ENCODE peak calls at places on chromosomes 1 and 21, in nine cellular contexts. B is T-helper 2 cell treated with Interferon-gamma antibody and Interleukin-4, amounts not matched to agents 5 μg/mL and 100 μg/mL, for 36 hours; E is adipocyte; M is NCI-H2081; L is kidney tubule cell; H is skeletal muscle cell; F is activated T-cell treated with anti-CD3 and anti-CD28 coated beads for 1 hour; N is activated CD8-positive, alpha-beta memory T cell treated with anti-CD3 and anti-CD28 coated beads for 1 hour; V is substantia nigra. Y is an unnamed sample.

GRCh38 chr1:44249543-44249942 is 36.3 kb downstream of the DMAP1 start:
- DNase-seq in V (peak), H (no peak), M (no peak), B (no peak), E (no peak), F (no peak), N (no peak), L (no peak), Y (no peak)

GRCh38 chr21:28763809-28764418 is 228.8 kb downstream of the LTN1 start:
- DNase-seq in F (no peak), M (no peak), E (no peak), H (no peak), B (no peak), N (no peak), L (no peak), V (no peak), Y (no peak)

GRCh38 chr21:45590246-45590725 is 48.0 kb upstream of the SLC19A1 start:
- DNase-seq in H (no peak), M (no peak), L (peak), E (peak), N (peak), F (peak), B (peak), V (peak), Y (peak)

GRCh38 chr1:147613506-147613905 is 56.8 kb downstream of the ACP6 start:
- DNase-seq in M (peak), H (no peak), E (no peak), L (no peak), B (no peak), F (no peak), N (no peak), V (no peak), Y (peak)

GRCh38 chr1:232470711-232471110 is 159.2 kb downstream of the SIPA1L2 start:
- DNase-seq in H (no peak), E (no peak), M (no peak), B (no peak), F (no peak), L (no peak), V (no peak), N (no peak), Y (no peak)

GRCh38 chr1:3068400-3069361 is at the start of gene PRDM16:
- DNase-seq in B (no peak), M (no peak), E (peak), V (no peak), H (no peak), N (no peak), F (no peak), L (peak), Y (peak)

GRCh38 chr1:47571952-47572351 is 134.1 kb downstream of the FOXD2 start:
- DNase-seq in H (no peak), L (no peak), V (no peak), F (no peak), N (no peak), B (no peak), M (no peak), E (no peak), Y (no peak)

GRCh38 chr1:31855038-31855845 is 39.4 kb upstream of the SPOCD1 start:
- DNase-seq in V (no peak), M (no peak), L (peak), F (no peak), E (peak), H (peak), B (no peak), N (no peak), Y (peak)

GRCh38 chr1:234460652-234461051 is 18.3 kb downstream of the TARBP1 start:
- DNase-seq in V (no peak), H (no peak), N (no peak), L (no peak), E (no peak), F (no peak), M (no peak), B (no peak), Y (no peak)

GRCh38 chr1:42845866-42846256 is 552 bp upstream of the ZNF691 start:
- DNase-seq in E (no peak), L (no peak), H (no peak), B (no peak), V (no peak), F (no peak), M (no peak), N (no peak), Y (no peak)

GRCh38 chr1:176789571-176790090 is 326.7 kb downstream of the PAPPA2 start:
- DNase-seq in E (no peak), H (no peak), M (no peak), V (no peak), N (no peak), L (peak), B (no peak), F (no peak), Y (peak)

GRCh38 chr1:173410794-173411236 is 66.3 kb upstream of the PRDX6 start:
- DNase-seq in F (no peak), V (no peak), E (no peak), B (no peak), N (no peak), H (no peak), L (no peak), M (no peak), Y (no peak)

GRCh38 chr21:46424621-46425020 is 34.1 kb upstream of the DIP2A start:
- DNase-seq in V (no peak), M (no peak), N (no peak), B (no peak), H (no peak), L (no peak), F (no peak), E (no peak), Y (no peak)

GRCh38 chr1:56448937-56449336 is 130.4 kb downstream of the PLPP3 start:
- DNase-seq in N (no peak), H (no peak), B (no peak), F (no peak), V (no peak), M (no peak), E (no peak), L (peak), Y (peak)

GRCh38 chr1:151325646-151326429 is 1.4 kb downstream of the PI4KB start:
- DNase-seq in L (peak), F (no peak), N (no peak), B (no peak), E (peak), V (no peak), M (no peak), H (no peak), Y (peak)

GRCh38 chr21:45985471-45986315 is 4.1 kb downstream of the COL6A1 start:
- DNase-seq in E (no peak), M (no peak), L (no peak), B (no peak), N (no peak), V (no peak), H (no peak), F (no peak), Y (no peak)

GRCh38 chr1:818611-819291 is 105.0 kb upstream of the SAMD11 start:
- DNase-seq in H (no peak), V (no peak), N (no peak), B (no peak), E (no peak), M (no peak), L (no peak), F (no peak), Y (no peak)

GRCh38 chr1:161367684-161368398 is at the start of gene CFAP126:
- DNase-seq in V (peak), L (peak), H (peak), F (no peak), E (peak), B (no peak), M (peak), N (no peak), Y (peak)

GRCh38 chr1:29599826-29600225 is 363.5 kb downstream of the PTPRU start:
- DNase-seq in E (no peak), M (no peak), N (no peak), F (no peak), V (no peak), L (no peak), B (no peak), H (no peak), Y (no peak)

GRCh38 chr1:147627435-147628110 is 42.8 kb downstream of the ACP6 start:
- DNase-seq in L (peak), V (no peak), N (peak), F (peak), M (peak), H (no peak), B (no peak), E (peak), Y (peak)

GRCh38 chr1:245591346-245592082 is 436.7 kb downstream of the KIF26B start:
- DNase-seq in L (no peak), H (no peak), F (no peak), V (no peak), N (no peak), B (no peak), M (no peak), E (no peak), Y (no peak)

GRCh38 chr1:72724951-72725863 is 442.9 kb upstream of the NEGR1 start:
- DNase-seq in L (no peak), V (no peak), N (no peak), M (no peak), H (no peak), E (no peak), B (no peak), F (no peak), Y (no peak)

GRCh38 chr1:225897595-225898514 is 8.9 kb upstream of the LEFTY1 start:
- DNase-seq in E (no peak), F (no peak), V (no peak), N (no peak), M (no peak), B (no peak), L (no peak), H (no peak), Y (no peak)

GRCh38 chr1:210332719-210333398 is 4.2 kb downstream of the HHAT start:
- DNase-seq in M (no peak), H (no peak), V (no peak), N (no peak), L (peak), B (peak), E (no peak), F (no peak), Y (no peak)

Y was measured in AG10803.